ENCODE peak calls at places on chromosomes 3 and 15, in seven cellular contexts. C is GM06990, F is bronchial epithelial cell, P is WTC11, J is progenitor cell of endocrine pancreas, Z is GM12864, A is Caco-2. K is an unnamed sample.

GRCh38 chr15:99704444-99704838 is 28.8 kb downstream of the LYSMD4 start:
- DNase-seq in J (peak; percentile 21), C (peak; percentile 54), F (peak; percentile 88), A (peak; percentile 72), Z (peak; percentile 69), P (no peak), K (peak; percentile 89)

GRCh38 chr3:149384167-149384566 is 6.7 kb upstream of the TM4SF1 start:
- DNase-seq in J (no peak), Z (no peak), P (no peak), A (no peak), C (no peak), F (no peak), K (no peak)

GRCh38 chr3:183664913-183665381 is 29.5 kb downstream of the KLHL24 start:
- DNase-seq in P (no peak), F (peak; percentile 52), C (no peak), Z (no peak), J (no peak), A (no peak), K (peak; percentile 32)

GRCh38 chr3:23740517-23741402 is 65.0 kb upstream of the UBE2E1 start:
- DNase-seq in P (no peak), A (no peak), J (no peak), F (peak; percentile 99), Z (no peak), C (peak; percentile 47), K (peak; percentile 99)

GRCh38 chr15:99486371-99487336 is 79.1 kb upstream of the MEF2A start:
- DNase-seq in P (peak; percentile 42), F (peak; percentile 35), Z (no peak), J (no peak), C (no peak), A (peak; percentile 17), K (peak; percentile 37)

GRCh38 chr3:14138878-14139659 is 14.2 kb downstream of the TMEM43 start:
- DNase-seq in J (no peak), A (no peak), Z (no peak), P (no peak), F (no peak), C (no peak), K (no peak)

GRCh38 chr3:143120716-143121239 is 1.2 kb downstream of the CHST2 start:
- DNase-seq in J (peak; percentile 28), C (peak; percentile 82), Z (no peak), P (no peak), F (no peak), A (no peak), K (peak; percentile 33)

GRCh38 chr3:122519693-122520092 is 5.0 kb upstream of the KPNA1 start:
- DNase-seq in C (no peak), J (no peak), A (no peak), P (no peak), Z (no peak), F (peak; percentile 75), K (peak; percentile 82)

GRCh38 chr3:1439395-1439794 is 346.6 kb downstream of the CNTN6 start:
- DNase-seq in P (no peak), A (peak; percentile 43), C (no peak), F (no peak), Z (no peak), J (no peak), K (no peak)

GRCh38 chr15:61653110-61653509 is 407.1 kb downstream of the VPS13C start:
- DNase-seq in P (no peak), C (no peak), J (no peak), F (no peak), Z (no peak), A (no peak), K (no peak)

GRCh38 chr3:178987745-178988144 is 83.9 kb downstream of the ZMAT3 start:
- DNase-seq in F (no peak), J (no peak), Z (no peak), C (no peak), P (no peak), A (no peak), K (no peak)

GRCh38 chr3:29370451-29371420 is 89.9 kb downstream of the RBMS3 start:
- DNase-seq in C (no peak), J (no peak), P (no peak), A (no peak), Z (no peak), F (peak; percentile 46), K (peak; percentile 52)

GRCh38 chr15:68524753-68525584 is 53.8 kb upstream of the CORO2B start:
- DNase-seq in A (no peak), J (no peak), F (no peak), P (no peak), C (peak; percentile 43), Z (no peak), K (no peak)

GRCh38 chr3:100634493-100635272 is 25.3 kb downstream of the ADGRG7 start:
- DNase-seq in Z (peak; percentile 8), F (peak; percentile 63), A (peak; percentile 80), C (peak; percentile 6), P (no peak), J (no peak), K (peak; percentile 77)

GRCh38 chr15:53716909-53717878 is 42.3 kb downstream of the WDR72 start:
- DNase-seq in C (no peak), J (no peak), F (peak; percentile 22), Z (no peak), P (no peak), A (peak; percentile 4), K (peak; percentile 17)

GRCh38 chr3:58532794-58533220 is 4.2 kb downstream of the ACOX2 start:
- DNase-seq in C (peak; percentile 78), P (peak; percentile 77), F (peak; percentile 57), A (peak; percentile 81), J (peak; percentile 62), Z (peak; percentile 16), K (peak; percentile 78)
- TF ChIP-seq CTCF in C (peak; percentile 88), P (peak; percentile 79), F (peak; percentile 95), A (peak; percentile 94), J (peak; percentile 97), Z (peak; percentile 95), K (peak; percentile 96)

DNA sequence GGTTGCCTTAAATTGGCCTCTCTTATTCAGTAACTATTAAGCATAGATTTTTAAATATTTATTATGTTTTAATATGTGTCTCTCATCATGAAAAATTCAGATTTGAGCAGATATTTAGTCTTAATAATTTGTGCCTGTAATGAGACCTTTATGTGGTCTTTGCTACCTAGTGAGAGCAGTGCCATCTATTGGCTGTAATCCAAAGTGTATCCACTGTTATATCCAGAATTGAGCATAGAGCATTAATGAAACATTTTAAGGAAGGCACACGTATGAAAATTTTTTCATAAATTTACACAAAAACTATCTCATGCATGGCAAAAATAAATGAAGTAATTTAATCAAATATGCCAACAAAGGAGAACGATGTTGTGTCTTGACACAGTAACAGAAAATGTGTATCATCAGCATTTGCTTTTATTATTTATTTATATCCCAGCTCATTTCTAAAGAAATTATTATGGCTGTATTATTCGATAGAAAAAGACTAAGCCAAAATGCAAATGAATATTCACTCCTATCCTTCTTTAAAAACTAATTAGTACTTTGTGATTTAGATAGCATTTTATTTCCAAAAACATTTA is 203.5 kb downstream of the RSRC1 start:
- DNase-seq in C (no peak), F (peak; percentile 52), A (peak; percentile 22), P (no peak), J (no peak), Z (peak; percentile 7), K (peak; percentile 62)
- TF ChIP-seq CTCF in C (peak; percentile 60), F (peak; percentile 32), A (peak; percentile 61), P (peak; percentile 38), J (peak; percentile 80), Z (peak; percentile 52), K (peak; percentile 55)

DNA sequence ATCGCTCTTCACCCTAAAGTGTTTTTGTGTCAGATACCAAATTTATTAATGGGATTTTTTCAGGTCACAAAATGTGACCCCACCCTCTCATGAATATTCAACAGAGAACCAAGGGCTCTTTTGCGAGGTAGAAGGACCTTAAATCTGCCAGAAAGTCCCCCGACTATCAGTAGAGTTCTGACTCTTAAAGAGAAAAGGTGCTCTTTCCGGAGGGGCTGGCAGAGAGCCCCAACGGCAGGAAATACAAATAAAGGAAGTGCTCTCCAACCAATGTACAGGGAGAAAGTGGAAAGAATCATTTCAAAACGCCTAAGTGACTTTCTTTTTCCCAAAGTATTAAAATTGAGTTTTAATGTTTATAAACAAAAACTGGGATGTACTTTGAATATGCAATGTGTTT is 517.2 kb downstream of the FOXP1 start:
- DNase-seq in C (no peak), P (no peak), A (no peak), F (no peak), J (no peak), Z (no peak), K (no peak)
- TF ChIP-seq CTCF in C (no peak), P (no peak), A (no peak), F (no peak), J (no peak), Z (no peak), K (no peak)

DNA sequence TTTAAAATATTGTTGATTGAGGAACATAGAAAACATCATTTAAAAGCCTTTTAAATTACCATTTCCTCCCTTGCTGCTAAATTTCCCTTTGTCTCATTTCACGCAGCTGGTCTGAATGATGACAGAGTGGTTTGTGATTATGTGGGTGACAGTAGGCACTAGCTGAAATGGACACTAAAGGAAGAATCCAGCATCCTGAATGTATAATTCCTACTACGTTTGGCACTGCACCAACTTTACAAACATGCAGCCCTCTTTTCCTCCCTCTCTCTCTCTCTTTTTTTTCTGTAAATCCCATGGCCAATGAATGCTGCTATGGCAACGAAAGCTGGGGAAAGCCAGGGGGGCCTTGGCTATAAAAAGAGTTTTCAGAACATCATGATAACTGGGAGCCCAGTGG is 367.2 kb upstream of the AGTR1 start:
- DNase-seq in C (no peak), J (no peak), P (no peak), A (no peak), Z (no peak), F (no peak), K (no peak)
- TF ChIP-seq CTCF in C (no peak), J (no peak), P (no peak), A (no peak), Z (no peak), F (no peak), K (no peak)

DNA sequence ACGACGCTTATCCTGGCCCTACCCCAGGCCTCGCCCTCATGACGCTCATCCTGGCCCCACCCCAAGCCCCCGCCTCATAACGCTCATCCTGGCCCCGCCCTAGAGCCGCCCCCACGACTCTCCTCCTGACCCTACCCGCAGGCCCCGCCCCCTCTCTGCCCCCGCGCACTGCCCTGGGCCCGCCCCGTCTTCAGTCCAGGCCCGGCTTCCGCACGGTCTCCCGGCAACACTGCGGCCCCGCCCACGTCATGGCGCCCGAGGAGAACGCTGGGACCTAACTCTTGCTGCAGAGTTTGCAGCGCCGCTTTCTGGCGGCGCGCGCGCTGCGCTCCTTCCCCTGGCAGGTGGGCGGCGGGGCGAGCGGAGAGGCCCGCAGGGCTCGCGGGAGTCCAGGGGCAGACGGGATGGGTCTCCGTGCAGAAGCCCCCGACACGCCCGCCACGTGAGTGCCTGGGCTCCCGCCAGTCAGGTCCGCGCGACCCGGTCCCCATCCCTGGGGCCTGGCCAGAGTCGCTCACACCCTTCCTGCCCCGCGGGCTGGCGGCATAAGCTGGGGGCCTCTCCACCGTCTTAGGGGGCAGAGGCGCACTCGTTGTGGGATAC is 52.5 kb upstream of the ROPN1B start:
- DNase-seq in J (peak; percentile 91), A (peak; percentile 97), Z (peak; percentile 65), P (peak; percentile 98), F (peak; percentile 79), C (peak; percentile 93), K (peak; percentile 94)
- TF ChIP-seq CTCF in J (peak; percentile 20), A (peak; percentile 30), Z (peak; percentile 29), P (no peak), F (peak; percentile 50), C (peak; percentile 53), K (no peak)

DNA sequence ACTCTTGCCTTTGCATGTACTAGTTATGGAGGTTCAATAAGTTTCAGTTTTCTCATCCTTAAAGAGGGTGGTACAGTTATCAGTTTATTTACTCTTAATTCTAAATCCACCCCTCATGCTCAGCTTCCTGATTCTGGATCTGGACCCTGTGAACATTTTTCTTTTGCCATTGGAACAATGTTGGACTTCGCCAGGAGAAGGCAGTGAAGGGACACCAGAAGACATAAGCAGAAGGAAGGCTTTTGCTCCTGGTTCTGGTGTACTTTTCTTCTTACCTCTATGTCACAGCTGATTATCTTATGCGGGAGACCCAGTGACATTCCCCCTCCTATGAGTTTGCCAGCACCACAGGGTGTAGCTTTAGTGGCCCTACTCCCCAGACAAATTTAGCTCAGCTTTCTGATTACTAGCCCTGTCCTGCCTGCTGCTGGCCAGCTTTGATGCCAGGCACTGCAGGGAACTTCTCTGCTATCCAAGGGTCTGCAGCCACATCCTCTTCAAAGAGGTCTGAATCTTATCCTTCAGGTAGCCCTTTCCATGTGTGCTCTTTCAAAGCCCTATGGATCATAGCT is 466.3 kb upstream of the EPHA3 start:
- DNase-seq in A (no peak), J (no peak), P (no peak), F (no peak), C (no peak), Z (no peak), K (peak; percentile 11)
- TF ChIP-seq CTCF in A (no peak), J (no peak), P (no peak), F (peak; percentile 1), C (no peak), Z (no peak), K (peak; percentile 55)

K was measured in epithelial cell of esophagus.